ENCODE peak calls at places on chromosomes 11 and 22, in eight cellular contexts. K is stomach, R is thyroid gland, G is foreskin keratinocyte, Q is RWPE1, V is adrenal gland, P is left ventricle myocardium inferior, D is ovary. J is an unnamed sample.

GRCh38 chr22:22893891-22894739 is 6.5 kb downstream of the IGLL5 start:
- DNase-seq in K (no peak), R (no peak), G (no peak), Q (no peak), V (no peak), P (no peak), D (peak), J (no peak)

GRCh38 chr11:67032830-67033555 is 10.1 kb downstream of the SYT12 start:
- DNase-seq in K (no peak), R (no peak), G (no peak), Q (peak), V (peak), P (no peak), D (peak), J (no peak)

GRCh38 chr11:44923080-44923479 is 27.6 kb downstream of the TP53I11 start:
- DNase-seq in K (no peak), R (no peak), G (no peak), Q (no peak), V (no peak), P (no peak), D (no peak), J (no peak)

GRCh38 chr22:27593378-27593777 is 208.2 kb downstream of the MN1 start:
- DNase-seq in K (no peak), R (no peak), G (no peak), Q (no peak), V (no peak), P (no peak), D (no peak), J (no peak)

GRCh38 chr11:86918943-86919342 is 36.3 kb downstream of the FZD4 start:
- DNase-seq in K (no peak), R (no peak), G (no peak), Q (no peak), V (no peak), P (no peak), D (no peak), J (no peak)

GRCh38 chr11:37107415-37107814 is 509.4 kb upstream of the RAG2 start:
- DNase-seq in K (no peak), R (no peak), G (no peak), Q (no peak), V (no peak), P (no peak), D (no peak), J (no peak)

GRCh38 chr11:7605544-7605943 is 67.8 kb downstream of the CYB5R2 start:
- DNase-seq in K (peak), R (no peak), G (peak), Q (peak), V (no peak), P (no peak), D (no peak), J (no peak)

GRCh38 chr11:132886335-132886734 is 646.0 kb downstream of the OPCML start:
- DNase-seq in K (no peak), R (no peak), G (no peak), Q (no peak), V (no peak), P (no peak), D (no peak), J (no peak)

GRCh38 chr22:46104881-46105493 is 45.3 kb upstream of the PPARA start:
- DNase-seq in K (no peak), R (no peak), G (no peak), Q (no peak), V (no peak), P (no peak), D (no peak), J (no peak)

GRCh38 chr11:114081641-114082414 is 22.3 kb downstream of the ZBTB16 start:
- DNase-seq in K (no peak), R (no peak), G (no peak), Q (peak), V (no peak), P (no peak), D (peak), J (no peak)

GRCh38 chr11:114060402-114061052 is 1.0 kb downstream of the ZBTB16 start:
- DNase-seq in K (peak), R (peak), G (no peak), Q (peak), V (peak), P (peak), D (peak), J (no peak)

GRCh38 chr11:125494987-125495725 is 909 bp downstream of the FEZ1 start:
- DNase-seq in K (no peak), R (peak), G (no peak), Q (peak), V (peak), P (peak), D (peak), J (no peak)

GRCh38 chr22:24157783-24158170 is 23.5 kb upstream of the SUSD2 start:
- DNase-seq in K (no peak), R (no peak), G (no peak), Q (no peak), V (no peak), P (no peak), D (no peak), J (no peak)

GRCh38 chr11:91158901-91159537 is 936.2 kb upstream of the CHORDC1 start:
- DNase-seq in K (no peak), R (no peak), G (peak), Q (peak), V (no peak), P (no peak), D (no peak), J (no peak)

GRCh38 chr11:12473366-12473765 is 96.0 kb downstream of the PARVA start:
- DNase-seq in K (no peak), R (no peak), G (no peak), Q (no peak), V (no peak), P (no peak), D (no peak), J (no peak)

GRCh38 chr11:116539211-116539610 is 233.6 kb downstream of the BUD13 start:
- DNase-seq in K (no peak), R (no peak), G (no peak), Q (no peak), V (no peak), P (no peak), D (no peak), J (no peak)

GRCh38 chr11:61973603-61974162 is 6.2 kb upstream of the FTH1 start:
- DNase-seq in K (no peak), R (peak), G (peak), Q (peak), V (no peak), P (no peak), D (peak), J (peak)

GRCh38 chr11:63574856-63575602 is 11.8 kb upstream of the PLAAT2 start:
- DNase-seq in K (no peak), R (no peak), G (no peak), Q (no peak), V (no peak), P (peak), D (peak), J (no peak)

GRCh38 chr11:121665211-121665838 is 212.6 kb upstream of the SORL1-AS1 start:
- DNase-seq in K (no peak), R (no peak), G (no peak), Q (no peak), V (no peak), P (no peak), D (no peak), J (no peak)

GRCh38 chr11:70111269-70112016 is 33.3 kb downstream of the ANO1 start:
- DNase-seq in K (peak), R (no peak), G (no peak), Q (no peak), V (no peak), P (peak), D (peak), J (no peak)

GRCh38 chr11:113873241-113873626 is 2.1 kb downstream of the USP28 start:
- DNase-seq in K (no peak), R (no peak), G (no peak), Q (no peak), V (no peak), P (peak), D (no peak), J (no peak)

GRCh38 chr22:46078241-46079092 is 71.9 kb upstream of the PPARA start:
- DNase-seq in K (peak), R (peak), G (no peak), Q (peak), V (peak), P (peak), D (peak), J (no peak)

GRCh38 chr11:67563354-67564114 is 20.1 kb upstream of the GSTP1 start:
- DNase-seq in K (peak), R (peak), G (peak), Q (peak), V (peak), P (peak), D (peak), J (no peak)

GRCh38 chr11:28585007-28585406 is 476.8 kb downstream of the METTL15 start:
- DNase-seq in K (no peak), R (no peak), G (peak), Q (peak), V (no peak), P (no peak), D (no peak), J (peak)

GRCh38 chr11:119688362-119688761 is 40.6 kb downstream of the NECTIN1 start:
- DNase-seq in K (no peak), R (no peak), G (no peak), Q (no peak), V (no peak), P (no peak), D (no peak), J (no peak)

GRCh38 chr11:18844753-18845367 is 53.3 kb upstream of the PTPN5 start:
- DNase-seq in K (no peak), R (no peak), G (no peak), Q (peak), V (no peak), P (no peak), D (no peak), J (no peak)

GRCh38 chr11:104339383-104339831 is 175.5 kb upstream of the PDGFD start:
- DNase-seq in K (no peak), R (no peak), G (no peak), Q (no peak), V (no peak), P (no peak), D (no peak), J (no peak)

GRCh38 chr11:86067230-86068137 is 1.4 kb downstream of the PICALM start:
- DNase-seq in K (no peak), R (no peak), G (no peak), Q (no peak), V (no peak), P (no peak), D (no peak), J (no peak)

GRCh38 chr11:60919956-60920355 is 4.3 kb upstream of the TMEM132A start:
- DNase-seq in K (no peak), R (no peak), G (no peak), Q (no peak), V (no peak), P (no peak), D (no peak), J (no peak)

GRCh38 chr22:24060375-24060788 is 49.3 kb downstream of the CABIN1 start:
- DNase-seq in K (peak), R (peak), G (no peak), Q (no peak), V (no peak), P (no peak), D (no peak), J (no peak)

GRCh38 chr22:26170112-26170492 is 840 bp downstream of the SEZ6L start:
- DNase-seq in K (no peak), R (no peak), G (no peak), Q (no peak), V (no peak), P (no peak), D (no peak), J (no peak)

GRCh38 chr11:45209904-45210699 is 63.7 kb downstream of the PRDM11 start:
- DNase-seq in K (peak), R (peak), G (no peak), Q (no peak), V (peak), P (peak), D (peak), J (no peak)

GRCh38 chr11:3069425-3069824 is 12.2 kb upstream of the CARS1 start:
- DNase-seq in K (no peak), R (no peak), G (no peak), Q (no peak), V (no peak), P (no peak), D (no peak), J (no peak)

GRCh38 chr11:130846606-130847005 is 69.7 kb downstream of the SNX19 start:
- DNase-seq in K (no peak), R (no peak), G (peak), Q (no peak), V (no peak), P (no peak), D (no peak), J (peak)

GRCh38 chr22:43176090-43176489 is 10.8 kb downstream of the TTLL12 start:
- DNase-seq in K (no peak), R (no peak), G (no peak), Q (no peak), V (no peak), P (peak), D (peak), J (no peak)

GRCh38 chr22:22682196-22682595 is 37.8 kb downstream of the GGTLC2 start:
- DNase-seq in K (no peak), R (no peak), G (no peak), Q (no peak), V (no peak), P (no peak), D (no peak), J (no peak)

GRCh38 chr22:19043111-19044085 is 78.8 kb downstream of the DGCR2 start:
- DNase-seq in K (no peak), R (no peak), G (no peak), Q (no peak), V (no peak), P (no peak), D (peak), J (no peak)

GRCh38 chr11:125166347-125166841 is 1.8 kb downstream of the PKNOX2 start:
- DNase-seq in K (no peak), R (peak), G (no peak), Q (no peak), V (no peak), P (peak), D (peak), J (no peak)

GRCh38 chr11:25970726-25971508 is 361.0 kb upstream of the ANO3 start:
- DNase-seq in K (no peak), R (no peak), G (peak), Q (peak), V (no peak), P (no peak), D (no peak), J (peak)

GRCh38 chr11:10979529-10979928 is 121.7 kb upstream of the ZBED5 start:
- DNase-seq in K (no peak), R (no peak), G (no peak), Q (no peak), V (no peak), P (no peak), D (no peak), J (no peak)
- H3K27ac ChIP-seq in K (no peak), R (no peak), G (no peak), Q (no peak), V (no peak), P (no peak), D (no peak), J (no peak)

GRCh38 chr22:35915477-35916013 is 113.1 kb downstream of the RBFOX2 start:
- DNase-seq in K (no peak), R (peak), G (peak), Q (peak), V (no peak), P (no peak), D (no peak), J (no peak)
- H3K27ac ChIP-seq in K (peak), R (peak), G (peak), Q (peak), V (peak), P (peak), D (peak), J (peak)

DNA sequence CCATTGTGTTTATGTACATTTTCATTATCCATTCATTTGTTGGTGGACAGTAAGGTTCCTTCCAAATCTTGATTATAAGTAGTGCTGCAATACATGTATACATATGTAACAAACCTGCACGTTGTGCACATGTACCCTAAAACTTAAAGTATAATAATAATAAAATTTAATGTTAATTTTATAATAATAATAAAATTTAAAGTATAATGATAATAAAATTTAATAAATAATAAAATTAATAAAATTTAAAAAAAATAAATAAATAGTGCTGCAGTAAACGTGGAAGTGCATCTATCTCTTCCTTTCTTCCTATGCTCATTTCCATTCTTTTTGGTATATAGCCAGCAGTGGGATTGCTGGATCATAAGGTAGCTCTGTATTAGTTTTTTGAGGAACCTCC is 54.7 kb downstream of the CUL5 start:
- DNase-seq in K (no peak), R (no peak), G (no peak), Q (no peak), V (no peak), P (no peak), D (no peak), J (no peak)
- H3K27ac ChIP-seq in K (no peak), R (no peak), G (no peak), Q (no peak), V (no peak), P (no peak), D (no peak), J (no peak)

GRCh38 chr22:28882878-28883656 is at the start of gene ZNRF3:
- DNase-seq in K (peak), R (peak), G (no peak), Q (peak), V (peak), P (peak), D (peak), J (peak)
- H3K27ac ChIP-seq in K (peak), R (peak), G (peak), Q (peak), V (peak), P (peak), D (peak), J (no peak)

GRCh38 chr11:14190992-14191773 is 167.8 kb downstream of the RRAS2 start:
- DNase-seq in K (no peak), R (peak), G (no peak), Q (no peak), V (no peak), P (no peak), D (no peak), J (no peak)
- H3K27ac ChIP-seq in K (peak), R (peak), G (no peak), Q (no peak), V (peak), P (peak), D (no peak), J (no peak)

DNA sequence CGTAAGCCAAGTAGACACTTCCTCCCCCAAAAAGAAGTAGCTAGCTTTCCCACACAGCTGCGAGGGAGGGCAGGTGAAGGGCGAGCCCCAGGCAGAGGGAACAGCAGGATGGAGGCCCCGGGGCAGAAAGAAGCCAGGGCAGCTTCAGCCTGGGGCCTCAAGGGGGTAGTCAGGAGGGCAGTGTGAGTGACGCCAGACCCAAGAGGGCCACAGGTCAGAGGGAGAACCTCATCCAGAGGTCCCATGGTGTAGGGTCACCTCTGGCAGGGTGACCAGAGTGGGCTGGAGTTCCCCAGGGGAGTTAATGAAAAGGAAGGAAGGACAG is 9.2 kb downstream of the PRR5 start:
- DNase-seq in K (no peak), R (no peak), G (no peak), Q (no peak), V (no peak), P (no peak), D (no peak), J (no peak)
- H3K27ac ChIP-seq in K (peak), R (no peak), G (no peak), Q (no peak), V (no peak), P (no peak), D (no peak), J (no peak)

DNA sequence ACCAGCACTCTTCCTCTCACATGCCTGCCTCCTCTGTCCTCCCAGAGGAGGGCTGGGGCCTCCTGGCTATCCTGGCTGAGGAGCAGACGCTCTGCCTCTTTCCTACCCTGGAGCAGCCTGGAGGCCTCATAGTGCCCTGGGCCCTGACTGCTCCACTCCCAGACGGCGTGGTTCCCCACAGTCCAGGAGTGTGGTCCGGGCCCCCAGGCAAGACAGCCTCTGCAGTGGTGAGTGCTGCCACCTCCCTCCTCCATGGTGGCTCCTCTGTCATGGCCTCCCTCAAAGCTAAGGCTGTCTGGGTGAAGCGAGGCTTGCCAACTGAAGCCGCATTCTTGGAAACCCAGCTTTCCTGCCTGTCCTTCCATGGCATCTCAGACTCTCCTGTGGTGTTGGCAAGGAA is 19.8 kb downstream of the GAB4 start:
- DNase-seq in K (no peak), R (no peak), G (no peak), Q (no peak), V (no peak), P (no peak), D (no peak), J (no peak)
- H3K27ac ChIP-seq in K (no peak), R (no peak), G (no peak), Q (no peak), V (no peak), P (no peak), D (no peak), J (no peak)

GRCh38 chr22:50528682-50529415 is 963 bp downstream of the TYMP start:
- DNase-seq in K (no peak), R (peak), G (no peak), Q (no peak), V (no peak), P (no peak), D (no peak), J (no peak)

GRCh38 chr22:50525991-50526848 is 822 bp upstream of the SCO2 start:
- DNase-seq in K (peak), R (peak), G (peak), Q (no peak), V (peak), P (peak), D (peak), J (no peak)

GRCh38 chr22:50526849-50527801 is 1.7 kb upstream of the SCO2 start:
- DNase-seq in K (peak), R (peak), G (no peak), Q (no peak), V (peak), P (peak), D (no peak), J (no peak)

GRCh38 chr22:50529416-50530279 is at the start of gene TYMP:
- DNase-seq in K (peak), R (peak), G (peak), Q (no peak), V (peak), P (peak), D (no peak), J (no peak)

GRCh38 chr22:50527921-50528681 is 1.7 kb downstream of the TYMP start:
- DNase-seq in K (no peak), R (no peak), G (no peak), Q (no peak), V (no peak), P (no peak), D (no peak), J (no peak)
- H3K27ac ChIP-seq in K (peak), R (no peak), G (no peak), Q (peak), V (peak), P (peak), D (no peak), J (peak)

GRCh38 chr11:65652511-65653228 is 10.0 kb downstream of the RELA start:
- DNase-seq in K (peak), R (peak), G (peak), Q (peak), V (peak), P (peak), D (peak), J (no peak)

GRCh38 chr11:65651589-65652510 is 10.9 kb downstream of the RELA start:
- DNase-seq in K (peak), R (peak), G (no peak), Q (peak), V (peak), P (peak), D (peak), J (peak)

GRCh38 chr11:65649656-65650546 is 12.0 kb downstream of the SIPA1 start:
- DNase-seq in K (no peak), R (no peak), G (no peak), Q (no peak), V (peak), P (peak), D (no peak), J (no peak)

GRCh38 chr11:65650547-65651338 is 12.0 kb downstream of the RELA start:
- DNase-seq in K (peak), R (no peak), G (no peak), Q (no peak), V (peak), P (peak), D (peak), J (no peak)

DNA sequence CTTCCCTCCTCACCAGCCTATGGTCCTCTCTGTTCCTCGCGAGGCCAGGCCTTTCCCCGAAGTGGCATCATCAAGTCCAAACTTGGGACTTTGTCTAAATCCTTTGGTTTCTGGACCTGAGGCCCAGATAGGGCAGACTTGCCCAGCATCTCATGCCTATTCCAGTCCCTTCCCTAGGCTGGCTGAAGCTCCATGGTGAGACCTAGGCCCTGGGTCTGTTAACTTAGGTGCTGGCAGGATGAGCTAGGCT is 11.5 kb downstream of the RELA start:
- DNase-seq in K (no peak), R (no peak), G (no peak), Q (no peak), V (no peak), P (no peak), D (peak), J (no peak)
- H3K27ac ChIP-seq in K (peak), R (no peak), G (no peak), Q (peak), V (peak), P (peak), D (peak), J (peak)